ENCODE peak calls at places on chromosome 16, in seven cellular contexts. One of them, this sample, is unnamed.

GRCh38 chr16:28091706-28092105 is 28.2 kb upstream of the GSG1L start:
- DNase-seq in fibroblast of lung: no peak
- DNase-seq in Calu3: no peak
- DNase-seq in nephron progenitor cell: no peak
- DNase-seq in AG04450: no peak
- DNase-seq in neural crest cell: no peak
- DNase-seq in tibial nerve: no peak
- DNase-seq in this sample: no peak

GRCh38 chr16:54930034-54930938 is at the start of gene IRX5:
- DNase-seq in fibroblast of lung: peak
- DNase-seq in Calu3: peak
- DNase-seq in nephron progenitor cell: peak
- DNase-seq in AG04450: no peak
- DNase-seq in neural crest cell: peak
- DNase-seq in tibial nerve: peak
- DNase-seq in this sample: peak

GRCh38 chr16:68750243-68750642 is 13.2 kb downstream of the CDH1 start:
- DNase-seq in fibroblast of lung: no peak
- DNase-seq in Calu3: no peak
- DNase-seq in nephron progenitor cell: no peak
- DNase-seq in AG04450: no peak
- DNase-seq in neural crest cell: no peak
- DNase-seq in tibial nerve: no peak
- DNase-seq in this sample: no peak

GRCh38 chr16:20792216-20792615 is 14.1 kb downstream of the ERI2 start:
- DNase-seq in fibroblast of lung: no peak
- DNase-seq in Calu3: no peak
- DNase-seq in nephron progenitor cell: no peak
- DNase-seq in AG04450: no peak
- DNase-seq in neural crest cell: no peak
- DNase-seq in tibial nerve: no peak
- DNase-seq in this sample: no peak

GRCh38 chr16:53848277-53848942 is 144.5 kb downstream of the FTO start:
- DNase-seq in fibroblast of lung: no peak
- DNase-seq in Calu3: no peak
- DNase-seq in nephron progenitor cell: peak
- DNase-seq in AG04450: no peak
- DNase-seq in neural crest cell: no peak
- DNase-seq in tibial nerve: no peak
- DNase-seq in this sample: no peak

GRCh38 chr16:70304892-70305448 is 6.0 kb downstream of the DDX19B start:
- DNase-seq in fibroblast of lung: no peak
- DNase-seq in Calu3: peak
- DNase-seq in nephron progenitor cell: no peak
- DNase-seq in AG04450: no peak
- DNase-seq in neural crest cell: no peak
- DNase-seq in tibial nerve: no peak
- DNase-seq in this sample: no peak

GRCh38 chr16:26765087-26765486 is 301.6 kb upstream of the C16orf82 start:
- DNase-seq in fibroblast of lung: no peak
- DNase-seq in Calu3: peak
- DNase-seq in nephron progenitor cell: peak
- DNase-seq in AG04450: no peak
- DNase-seq in neural crest cell: peak
- DNase-seq in tibial nerve: no peak
- DNase-seq in this sample: no peak

GRCh38 chr16:70697601-70698170 is 11.8 kb upstream of the MTSS2 start:
- DNase-seq in fibroblast of lung: no peak
- DNase-seq in Calu3: no peak
- DNase-seq in nephron progenitor cell: no peak
- DNase-seq in AG04450: no peak
- DNase-seq in neural crest cell: no peak
- DNase-seq in tibial nerve: no peak
- DNase-seq in this sample: no peak

GRCh38 chr16:58039829-58040495 is 14.4 kb downstream of the MMP15 start:
- DNase-seq in fibroblast of lung: no peak
- DNase-seq in Calu3: no peak
- DNase-seq in nephron progenitor cell: no peak
- DNase-seq in AG04450: no peak
- DNase-seq in neural crest cell: no peak
- DNase-seq in tibial nerve: no peak
- DNase-seq in this sample: no peak

GRCh38 chr16:11819798-11820197 is 22.7 kb upstream of the ZC3H7A start:
- DNase-seq in fibroblast of lung: no peak
- DNase-seq in Calu3: no peak
- DNase-seq in nephron progenitor cell: no peak
- DNase-seq in AG04450: no peak
- DNase-seq in neural crest cell: no peak
- DNase-seq in tibial nerve: no peak
- DNase-seq in this sample: no peak

GRCh38 chr16:84557059-84557458 is 52.6 kb upstream of the MEAK7 start:
- DNase-seq in fibroblast of lung: no peak
- DNase-seq in Calu3: no peak
- DNase-seq in nephron progenitor cell: no peak
- DNase-seq in AG04450: no peak
- DNase-seq in neural crest cell: no peak
- DNase-seq in tibial nerve: no peak
- DNase-seq in this sample: no peak

GRCh38 chr16:46762583-46762982 is 14.4 kb upstream of the MYLK3 start:
- DNase-seq in fibroblast of lung: no peak
- DNase-seq in Calu3: no peak
- DNase-seq in nephron progenitor cell: no peak
- DNase-seq in AG04450: no peak
- DNase-seq in neural crest cell: no peak
- DNase-seq in tibial nerve: no peak
- DNase-seq in this sample: no peak

GRCh38 chr16:89084411-89084810 is 9.2 kb upstream of the ACSF3 start:
- DNase-seq in fibroblast of lung: no peak
- DNase-seq in Calu3: no peak
- DNase-seq in nephron progenitor cell: no peak
- DNase-seq in AG04450: no peak
- DNase-seq in neural crest cell: no peak
- DNase-seq in tibial nerve: no peak
- DNase-seq in this sample: no peak

GRCh38 chr16:78705694-78706093 is 606.2 kb downstream of the WWOX start:
- DNase-seq in fibroblast of lung: peak
- DNase-seq in Calu3: no peak
- DNase-seq in nephron progenitor cell: no peak
- DNase-seq in AG04450: no peak
- DNase-seq in neural crest cell: no peak
- DNase-seq in tibial nerve: no peak
- DNase-seq in this sample: no peak
- TF ChIP-seq CTCF in fibroblast of lung: peak
- TF ChIP-seq CTCF in Calu3: no peak
- TF ChIP-seq CTCF in nephron progenitor cell: peak
- TF ChIP-seq CTCF in AG04450: no peak
- TF ChIP-seq CTCF in neural crest cell: peak
- TF ChIP-seq CTCF in tibial nerve: no peak
- TF ChIP-seq CTCF in this sample: no peak

DNA sequence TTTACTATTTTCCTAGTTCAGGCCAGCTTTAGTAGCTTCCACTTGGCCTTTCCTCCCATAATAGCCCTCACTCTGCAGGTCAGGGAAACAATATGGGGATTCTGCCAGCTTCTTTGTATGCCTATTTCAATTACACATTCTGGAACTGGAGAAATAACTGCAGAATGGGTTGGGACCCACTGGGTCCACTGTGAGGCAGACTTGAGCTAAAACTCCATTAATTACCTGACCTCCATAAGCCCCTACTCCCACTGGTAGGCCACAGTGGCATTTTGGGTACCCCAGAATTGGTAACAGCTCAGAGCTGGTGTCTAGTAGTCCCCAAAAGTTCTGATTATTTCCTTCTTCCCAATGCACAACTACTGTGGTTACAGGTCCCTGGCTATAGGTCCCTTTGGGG is 16.7 kb upstream of the TENT4B start:
- DNase-seq in fibroblast of lung: no peak
- DNase-seq in Calu3: no peak
- DNase-seq in nephron progenitor cell: no peak
- DNase-seq in AG04450: no peak
- DNase-seq in neural crest cell: no peak
- DNase-seq in tibial nerve: no peak
- DNase-seq in this sample: no peak
- TF ChIP-seq CTCF in fibroblast of lung: no peak
- TF ChIP-seq CTCF in Calu3: no peak
- TF ChIP-seq CTCF in nephron progenitor cell: no peak
- TF ChIP-seq CTCF in AG04450: no peak
- TF ChIP-seq CTCF in neural crest cell: no peak
- TF ChIP-seq CTCF in tibial nerve: no peak
- TF ChIP-seq CTCF in this sample: no peak

GRCh38 chr16:78024159-78024558 is 1.8 kb downstream of the CLEC3A start:
- DNase-seq in fibroblast of lung: no peak
- DNase-seq in Calu3: no peak
- DNase-seq in nephron progenitor cell: no peak
- DNase-seq in AG04450: no peak
- DNase-seq in neural crest cell: no peak
- DNase-seq in tibial nerve: no peak
- DNase-seq in this sample: no peak

GRCh38 chr16:78028018-78028417 is 5.7 kb downstream of the CLEC3A start:
- DNase-seq in fibroblast of lung: no peak
- DNase-seq in Calu3: no peak
- DNase-seq in nephron progenitor cell: no peak
- DNase-seq in AG04450: no peak
- DNase-seq in neural crest cell: no peak
- DNase-seq in tibial nerve: no peak
- DNase-seq in this sample: no peak

DNA sequence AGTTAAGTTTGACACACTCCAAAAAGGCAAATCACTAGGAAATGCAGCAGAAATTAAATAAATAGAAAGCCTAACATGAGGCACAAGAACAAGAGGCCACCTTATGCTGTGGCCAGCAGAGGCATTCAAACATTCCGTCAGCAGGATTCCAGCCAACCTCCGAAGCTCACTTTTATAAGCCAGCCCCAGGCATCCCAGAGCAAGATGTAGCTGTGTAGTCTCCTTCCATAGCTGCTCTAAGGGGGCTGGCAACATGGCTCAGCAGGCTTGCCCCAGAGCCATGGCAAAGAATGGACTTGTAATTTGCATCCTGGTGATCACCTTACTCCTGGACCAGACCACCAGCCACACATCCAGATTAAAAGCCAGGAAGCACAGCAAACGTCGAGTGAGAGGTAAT is at the start of gene CLEC3A:
- DNase-seq in fibroblast of lung: no peak
- DNase-seq in Calu3: no peak
- DNase-seq in nephron progenitor cell: no peak
- DNase-seq in AG04450: no peak
- DNase-seq in neural crest cell: no peak
- DNase-seq in tibial nerve: no peak
- DNase-seq in this sample: no peak
- TF ChIP-seq CTCF in fibroblast of lung: no peak
- TF ChIP-seq CTCF in Calu3: no peak
- TF ChIP-seq CTCF in nephron progenitor cell: no peak
- TF ChIP-seq CTCF in AG04450: no peak
- TF ChIP-seq CTCF in neural crest cell: no peak
- TF ChIP-seq CTCF in tibial nerve: no peak
- TF ChIP-seq CTCF in this sample: no peak

DNA sequence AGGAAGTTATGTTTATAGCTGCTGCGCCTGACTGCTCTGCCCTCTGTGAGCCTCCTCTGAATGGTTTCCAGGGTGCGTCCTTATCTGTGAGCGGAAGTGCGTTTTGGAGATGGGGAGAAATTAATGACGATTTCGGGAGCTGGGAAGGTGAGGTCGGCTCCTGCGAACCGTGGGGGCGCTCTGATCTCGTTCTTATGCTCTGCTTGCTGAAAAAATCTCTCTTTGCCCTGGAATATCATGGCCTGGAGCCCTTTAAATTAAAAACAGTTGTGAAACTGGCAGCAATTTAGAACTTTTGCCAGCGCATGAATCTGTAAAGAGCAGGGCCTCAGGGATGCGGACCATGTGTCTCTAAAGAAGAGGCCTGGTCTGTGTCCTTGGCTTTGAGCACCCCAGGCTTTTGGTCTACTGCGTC is 135.8 kb upstream of the ZFHX3 start:
- DNase-seq in fibroblast of lung: peak
- DNase-seq in Calu3: no peak
- DNase-seq in nephron progenitor cell: no peak
- DNase-seq in AG04450: no peak
- DNase-seq in neural crest cell: no peak
- DNase-seq in tibial nerve: no peak
- DNase-seq in this sample: no peak
- TF ChIP-seq CTCF in fibroblast of lung: peak
- TF ChIP-seq CTCF in Calu3: no peak
- TF ChIP-seq CTCF in nephron progenitor cell: no peak
- TF ChIP-seq CTCF in AG04450: no peak
- TF ChIP-seq CTCF in neural crest cell: no peak
- TF ChIP-seq CTCF in tibial nerve: no peak
- TF ChIP-seq CTCF in this sample: no peak

GRCh38 chr16:8946544-8946943 is 17.2 kb downstream of the USP7 start:
- DNase-seq in fibroblast of lung: no peak
- DNase-seq in Calu3: no peak
- DNase-seq in nephron progenitor cell: no peak
- DNase-seq in AG04450: no peak
- DNase-seq in neural crest cell: no peak
- DNase-seq in tibial nerve: no peak
- DNase-seq in this sample: no peak
- TF ChIP-seq CTCF in fibroblast of lung: no peak
- TF ChIP-seq CTCF in Calu3: no peak
- TF ChIP-seq CTCF in nephron progenitor cell: no peak
- TF ChIP-seq CTCF in AG04450: no peak
- TF ChIP-seq CTCF in neural crest cell: no peak
- TF ChIP-seq CTCF in tibial nerve: no peak
- TF ChIP-seq CTCF in this sample: no peak